ENCODE peak calls at places on chromosomes 2 and 18, in nine cellular contexts. S, I, Z, F, O, U, A, E and G are unnamed samples.

GRCh38 chr2:101776172-101777043 is 78.9 kb downstream of the MAP4K4 start:
- DNase-seq in S (peak), I (no peak), Z (no peak), F (no peak), O (no peak), U (no peak), A (no peak), E (no peak), G (no peak)

GRCh38 chr2:233352141-233352842 is 2.0 kb upstream of the DGKD start:
- DNase-seq in S (peak), I (no peak), Z (no peak), F (no peak), O (no peak), U (no peak), A (no peak), E (no peak), G (no peak)

GRCh38 chr2:163548970-163549369 is 186.8 kb downstream of the FIGN start:
- DNase-seq in S (no peak), I (no peak), Z (no peak), F (no peak), O (no peak), U (no peak), A (no peak), E (no peak), G (no peak)

GRCh38 chr18:73549236-73549635 is 598.4 kb downstream of the FBXO15 start:
- DNase-seq in S (peak), I (no peak), Z (no peak), F (no peak), O (no peak), U (no peak), A (no peak), E (no peak), G (no peak)

GRCh38 chr2:15579641-15580040 is 12.0 kb upstream of the DDX1 start:
- DNase-seq in S (no peak), I (peak), Z (no peak), F (no peak), O (no peak), U (no peak), A (no peak), E (no peak), G (peak)

GRCh38 chr2:143390185-143390584 is 261.0 kb downstream of the ARHGAP15 start:
- DNase-seq in S (peak), I (no peak), Z (no peak), F (no peak), O (no peak), U (no peak), A (no peak), E (no peak), G (no peak)

GRCh38 chr2:111930875-111931274 is 32.5 kb downstream of the MERTK start:
- DNase-seq in S (no peak), I (peak), Z (no peak), F (no peak), O (no peak), U (no peak), A (peak), E (no peak), G (no peak)

GRCh38 chr2:71504611-71505010 is 51.2 kb downstream of the DYSF start:
- DNase-seq in S (no peak), I (no peak), Z (no peak), F (peak), O (no peak), U (no peak), A (no peak), E (no peak), G (no peak)

GRCh38 chr18:44679912-44680270 is 797 bp upstream of the SETBP1 start:
- DNase-seq in S (peak), I (peak), Z (peak), F (peak), O (peak), U (peak), A (no peak), E (peak), G (peak)